ENCODE peak calls at places on chromosomes 13 and 19, in ten cellular contexts. D is stomach, A is sigmoid colon, R is transverse colon, X is suprapubic skin, I is H1, P is tibial nerve, O is SK-N-SH, B is HepG2, J is GM12878. U is an unnamed sample. For H3K9me3 and H3K4me1, the result is how much of the 10 kb centered on the place peaks cover.

GRCh38 chr19:12133069-12133468 is 7.1 kb downstream of the ZNF20 start:
- DNase-seq in D (no peak), P (no peak), R (no peak), O (no peak), I (no peak), B (no peak), J (no peak), A (no peak), X (no peak), U (no peak)

GRCh38 chr13:110319774-110320509 is 12.9 kb downstream of the COL4A2 start:
- DNase-seq in P (no peak), X (no peak), I (no peak), B (no peak), O (no peak), A (no peak), D (no peak), R (no peak), J (no peak), U (no peak)

GRCh38 chr19:47729799-47730520 is 15.4 kb upstream of the NOP53 start:
- DNase-seq in P (peak), R (peak), B (peak), A (peak), J (no peak), X (no peak), D (peak), O (peak), I (no peak), U (no peak)

GRCh38 chr13:66546534-66547379 is 683.4 kb downstream of the PCDH9 start:
- DNase-seq in X (no peak), P (no peak), J (no peak), B (no peak), A (no peak), R (no peak), O (no peak), I (no peak), D (no peak), U (no peak)

GRCh38 chr19:43462887-43463380 is 2.5 kb downstream of the LYPD3 start:
- DNase-seq in A (no peak), D (no peak), I (peak), P (no peak), X (no peak), O (no peak), R (no peak), J (no peak), B (no peak), U (no peak)

GRCh38 chr13:51221674-51222509 is at the start of gene FAM124A:
- DNase-seq in D (peak), R (peak), A (peak), O (peak), J (no peak), X (no peak), I (no peak), B (no peak), P (no peak), U (no peak)

GRCh38 chr19:34998777-34999497 is 1.2 kb upstream of the GRAMD1A start:
- DNase-seq in B (peak), O (peak), X (no peak), A (no peak), D (no peak), J (no peak), I (no peak), R (no peak), P (no peak), U (no peak)

GRCh38 chr19:53519431-53519830 is 18.5 kb upstream of the ZNF331 start:
- DNase-seq in X (no peak), D (no peak), J (no peak), R (no peak), P (no peak), O (no peak), I (no peak), B (no peak), A (peak), U (no peak)

GRCh38 chr19:22595918-22596341 is 38.2 kb upstream of the ZNF492 start:
- DNase-seq in O (peak), X (no peak), I (no peak), A (no peak), J (no peak), D (no peak), R (no peak), B (no peak), P (peak), U (peak)

GRCh38 chr13:32426191-32426980 is 1.5 kb downstream of the N4BP2L1 start:
- DNase-seq in O (no peak), D (no peak), B (no peak), A (no peak), R (peak), P (no peak), I (no peak), J (peak), X (no peak), U (no peak)

GRCh38 chr13:108154421-108154858 is 60.9 kb downstream of the LIG4 start:
- DNase-seq in A (no peak), O (no peak), D (peak), X (no peak), P (no peak), J (no peak), I (no peak), R (peak), B (peak), U (no peak)

GRCh38 chr19:1725100-1726064 is 27.9 kb upstream of the ONECUT3 start:
- DNase-seq in P (no peak), B (peak), O (peak), I (no peak), A (no peak), D (peak), J (no peak), R (peak), X (no peak), U (no peak)

GRCh38 chr13:46963874-46964273 is 67.0 kb upstream of the HTR2A start:
- DNase-seq in J (no peak), I (no peak), P (no peak), O (no peak), X (no peak), R (no peak), A (no peak), B (no peak), D (no peak), U (no peak)

GRCh38 chr13:112711528-112712265 is 21.9 kb downstream of the ATP11A start:
- DNase-seq in O (no peak), J (no peak), I (peak), D (peak), R (peak), X (peak), P (peak), B (peak), A (peak), U (peak)

GRCh38 chr13:59145381-59145780 is 1018.3 kb downstream of the DIAPH3 start:
- DNase-seq in P (no peak), D (no peak), I (no peak), R (no peak), X (no peak), B (no peak), J (no peak), O (no peak), A (no peak), U (no peak)

GRCh38 chr13:25213716-25214115 is 41.6 kb upstream of the AMER2 start:
- DNase-seq in A (no peak), R (no peak), X (no peak), O (no peak), B (no peak), P (no peak), I (no peak), J (no peak), D (no peak), U (no peak)

GRCh38 chr13:80339578-80339840 is 1.4 kb downstream of the SPRY2 start:
- DNase-seq in X (no peak), J (no peak), B (no peak), I (no peak), O (peak), A (no peak), D (no peak), R (no peak), P (no peak), U (no peak)

GRCh38 chr19:34310494-34310981 is 54.5 kb upstream of the GPI start:
- DNase-seq in B (no peak), X (no peak), A (peak), O (no peak), J (no peak), P (no peak), R (peak), D (no peak), I (no peak), U (no peak)

GRCh38 chr13:37960427-37960826 is 90.9 kb upstream of the TRPC4 start:
- DNase-seq in R (no peak), X (no peak), D (no peak), I (no peak), J (no peak), B (no peak), O (no peak), P (no peak), A (no peak), U (no peak)

GRCh38 chr13:89627991-89628390 is 1719.5 kb upstream of the MIR17HG start:
- DNase-seq in I (no peak), J (no peak), X (no peak), O (no peak), B (no peak), D (no peak), R (no peak), A (no peak), P (no peak), U (no peak)

GRCh38 chr19:48367855-48368254 is 3.7 kb downstream of the SYNGR4 start:
- DNase-seq in R (no peak), P (no peak), X (no peak), D (peak), I (no peak), J (no peak), B (no peak), O (no peak), A (no peak), U (no peak)

GRCh38 chr19:1605236-1606137 is at the start of gene UQCR11:
- DNase-seq in O (peak), P (peak), A (peak), J (peak), B (peak), X (peak), R (peak), I (peak), D (peak), U (peak)

GRCh38 chr13:50319603-50320296 is 304.5 kb downstream of the KCNRG start:
- DNase-seq in I (no peak), D (no peak), J (no peak), R (no peak), X (no peak), P (no peak), B (peak), A (no peak), O (no peak), U (no peak)

GRCh38 chr13:43368003-43368402 is 344.6 kb downstream of the DNAJC15 start:
- DNase-seq in O (no peak), J (no peak), R (no peak), A (no peak), D (no peak), I (no peak), B (no peak), X (no peak), P (no peak), U (no peak)

GRCh38 chr13:110624766-110625756 is 9.7 kb downstream of the NAXD start:
- DNase-seq in R (no peak), A (no peak), B (no peak), P (no peak), J (no peak), X (no peak), I (no peak), O (no peak), D (peak), U (no peak)

GRCh38 chr19:57559404-57560025 is at the start of gene ZNF550:
- DNase-seq in P (peak), J (peak), X (peak), I (no peak), R (peak), D (peak), O (peak), A (peak), B (peak), U (peak)
- H3K9me3 ChIP-seq in P (under half), J (under half), X (under half), I (under half), R (under half), D (half or more), O (under half), A (under half), B (under half), U (under half)

GRCh38 chr19:3471954-3472655 is 8.2 kb downstream of the SMIM24 start:
- DNase-seq in I (no peak), J (no peak), R (peak), D (peak), A (no peak), B (no peak), P (no peak), O (peak), X (no peak), U (no peak)
- TF ChIP-seq EP300 in I (no peak), J (no peak), R (no peak), D (no peak), A (no peak), B (no peak), P (no peak), O (no peak), X (no peak), U (no peak)

GRCh38 chr19:33289261-33289660 is 13.1 kb downstream of the CEBPA start:
- DNase-seq in J (no peak), D (no peak), R (no peak), O (no peak), X (no peak), B (no peak), A (no peak), I (no peak), P (no peak), U (no peak)

GRCh38 chr19:33288666-33289065 is 13.7 kb downstream of the CEBPA start:
- DNase-seq in P (no peak), D (no peak), B (no peak), O (no peak), A (no peak), R (no peak), I (no peak), J (no peak), X (no peak), U (no peak)

GRCh38 chr19:33290956-33291622 is 11.2 kb downstream of the CEBPA start:
- DNase-seq in O (no peak), D (no peak), I (no peak), A (no peak), R (peak), P (no peak), J (no peak), B (no peak), X (no peak), U (no peak)

GRCh38 chr19:33291623-33292534 is 10.5 kb downstream of the CEBPA start:
- DNase-seq in A (no peak), R (peak), J (no peak), B (no peak), O (no peak), P (no peak), I (no peak), D (no peak), X (no peak), U (no peak)

DNA sequence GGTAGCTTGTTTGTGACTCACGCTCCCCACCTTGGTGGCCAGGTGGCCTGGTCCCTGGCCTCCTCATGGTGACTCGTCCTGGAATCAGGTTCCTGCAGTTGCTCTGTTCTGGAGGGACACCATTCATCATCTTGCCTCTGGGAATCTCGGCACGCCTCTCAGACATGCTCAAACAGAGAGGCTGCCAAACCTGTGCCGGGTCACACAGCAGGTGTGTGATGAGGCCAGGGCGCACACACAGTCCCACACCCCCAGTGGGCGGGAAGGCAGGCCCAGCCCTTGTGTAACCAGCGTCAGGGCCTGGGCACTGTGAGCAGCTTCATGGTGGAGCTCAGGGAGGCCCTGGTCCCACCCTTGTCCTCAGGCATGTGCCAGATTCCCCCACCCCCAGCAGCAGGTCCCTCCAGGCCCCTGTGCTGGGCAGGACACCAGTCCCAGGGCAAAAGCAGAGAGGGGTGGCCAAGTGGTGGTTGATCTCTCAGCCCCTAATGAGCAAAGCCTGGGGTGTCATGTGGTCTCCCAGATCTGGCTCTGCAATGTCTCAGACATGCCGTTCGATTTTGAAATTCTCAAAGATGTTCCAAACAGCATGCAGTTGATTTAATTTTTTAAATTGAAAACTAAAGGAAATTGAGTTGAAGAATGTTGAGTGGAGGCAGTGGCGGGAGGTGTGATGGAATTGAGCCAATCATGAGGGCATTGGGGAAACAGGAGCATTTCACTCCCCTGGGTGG is 12.1 kb downstream of the CEBPA start:
- DNase-seq in P (no peak), O (no peak), D (no peak), I (no peak), A (no peak), B (no peak), X (no peak), R (no peak), J (no peak), U (no peak)
- H3K4me1 ChIP-seq in P (under half), O (under half), D (half or more), I (under half), A (under half), B (half or more), X (half or more), R (under half), J (under half), U (under half)

DNA sequence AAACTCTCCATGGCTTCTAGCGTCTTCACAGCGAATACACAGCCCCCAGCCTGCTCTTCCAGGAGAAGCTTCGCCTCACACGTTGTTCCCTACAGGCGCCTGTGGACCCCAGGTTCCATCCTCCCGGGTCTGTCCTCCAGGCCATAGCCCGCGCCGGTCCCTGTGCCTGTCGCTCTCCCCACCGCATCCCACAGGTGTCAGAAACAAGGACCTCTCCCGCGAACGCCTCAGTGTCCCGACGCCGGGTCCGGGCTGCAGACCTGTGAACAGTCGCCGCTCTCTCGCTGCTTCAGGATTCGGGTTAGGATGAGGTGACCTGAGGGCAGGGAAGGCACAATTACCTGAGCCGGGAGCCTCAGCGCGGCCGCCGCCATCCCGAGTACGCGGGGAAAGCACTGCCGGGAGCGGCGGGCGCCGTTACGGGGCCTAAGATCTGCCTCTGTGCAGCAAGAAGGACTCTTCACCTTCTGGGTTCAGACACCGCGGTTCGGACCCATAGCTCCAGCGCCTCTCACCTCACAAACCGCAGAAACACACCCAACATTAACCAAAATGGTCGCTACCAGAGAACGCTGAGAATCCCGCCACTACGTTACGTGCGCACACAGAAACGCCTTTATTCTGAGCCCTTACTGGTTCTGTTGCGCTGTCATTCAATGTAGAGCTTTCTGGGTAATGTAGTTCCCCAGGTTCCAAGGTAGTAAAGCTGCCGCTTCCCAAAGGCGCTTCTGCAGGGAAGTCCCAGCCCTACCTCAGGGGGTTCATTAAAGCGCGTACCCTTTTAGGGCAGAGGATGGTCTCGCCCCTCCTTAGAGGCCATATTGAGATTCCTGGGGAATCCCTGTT is at the start of gene ZNF418:
- DNase-seq in I (peak), A (peak), R (peak), J (peak), X (no peak), D (peak), P (no peak), O (no peak), B (no peak), U (no peak)
- H3K9me3 ChIP-seq in I (under half), A (under half), R (half or more), J (under half), X (under half), D (half or more), P (under half), O (under half), B (under half), U (under half)

U was measured in esophagus muscularis mucosa.